ENCODE peak calls at places on chromosomes 11 and 22, in five cellular contexts. B is OCI-LY7, V is choroid plexus epithelial cell, R is Calu3, G is fibroblast of gingiva. Z is an unnamed sample.

GRCh38 chr11:31045335-31045734 is 324.2 kb downstream of the DCDC1 start:
- DNase-seq in R (no peak), B (no peak), G (no peak), V (peak), Z (peak)

GRCh38 chr11:61949169-61950034 is 749 bp upstream of the BEST1 start:
- DNase-seq in V (peak), B (peak), G (peak), R (peak), Z (peak)

GRCh38 chr22:46354176-46354992 is 18.9 kb downstream of the TRMU start:
- DNase-seq in B (no peak), V (no peak), G (no peak), R (no peak), Z (no peak)

GRCh38 chr11:94028436-94028835 is 7.3 kb downstream of the HEPHL1 start:
- DNase-seq in G (peak), V (peak), B (no peak), R (peak), Z (no peak)

GRCh38 chr11:128629516-128630106 is 42.3 kb upstream of the ETS1 start:
- DNase-seq in V (no peak), R (no peak), G (no peak), B (peak), Z (no peak)

GRCh38 chr11:14789879-14790484 is 102.0 kb downstream of the CYP2R1 start:
- DNase-seq in R (no peak), G (no peak), V (peak), B (peak), Z (peak)

GRCh38 chr11:6611092-6612007 is 666 bp downstream of the TAF10 start:
- DNase-seq in V (peak), B (peak), G (peak), R (no peak), Z (peak)

GRCh38 chr11:17371614-17372013 is 16.8 kb downstream of the KCNJ11 start:
- DNase-seq in R (no peak), G (peak), B (peak), V (peak), Z (peak)

GRCh38 chr11:84097186-84097585 is 811.0 kb upstream of the CCDC90B start:
- DNase-seq in R (no peak), G (no peak), B (no peak), V (no peak), Z (no peak)

GRCh38 chr22:10741210-10741609 is 4786.8 kb upstream of the OR11H1 start:
- DNase-seq in R (no peak), G (no peak), B (no peak), V (no peak), Z (no peak)

GRCh38 chr11:21636561-21636960 is 556.3 kb upstream of the ANO5 start:
- DNase-seq in V (no peak), R (no peak), B (no peak), G (no peak), Z (no peak)

GRCh38 chr11:14029971-14030531 is 67.5 kb downstream of the SPON1 start:
- DNase-seq in B (no peak), R (peak), G (peak), V (peak), Z (no peak)

GRCh38 chr11:110162216-110162615 is 69.0 kb downstream of the ZC3H12C start:
- DNase-seq in R (no peak), G (no peak), V (peak), B (no peak), Z (no peak)

GRCh38 chr22:40953446-40953845 is 2.3 kb downstream of the RBX1 start:
- DNase-seq in G (no peak), R (no peak), B (no peak), V (peak), Z (no peak)

GRCh38 chr11:4539603-4540219 is 5.3 kb upstream of the OR52M1 start:
- DNase-seq in G (peak), B (peak), V (peak), R (peak), Z (peak)

GRCh38 chr11:10522276-10522675 is 18.7 kb downstream of the RNF141 start:
- DNase-seq in B (no peak), V (no peak), G (no peak), R (no peak), Z (no peak)

GRCh38 chr11:11279956-11280689 is 72.9 kb downstream of the CSNK2A3 start:
- DNase-seq in V (peak), R (no peak), B (peak), G (no peak), Z (no peak)

GRCh38 chr22:48753752-48754517 is 1073.7 kb downstream of the BRD1 start:
- DNase-seq in B (no peak), R (no peak), V (no peak), G (no peak), Z (no peak)

GRCh38 chr22:35103756-35104155 is 37.8 kb downstream of the ISX start:
- DNase-seq in R (no peak), B (no peak), V (no peak), G (no peak), Z (no peak)

GRCh38 chr11:48001438-48002021 is 21.2 kb downstream of the PTPRJ start:
- DNase-seq in R (no peak), G (peak), V (peak), B (peak), Z (no peak)

GRCh38 chr11:11148104-11148509 is 204.9 kb downstream of the CSNK2A3 start:
- DNase-seq in R (peak), B (no peak), G (peak), V (peak), Z (peak)

GRCh38 chr11:46438211-46438610 is 46.6 kb upstream of the CHRM4 start:
- DNase-seq in V (no peak), R (no peak), B (no peak), G (no peak), Z (no peak)

GRCh38 chr11:102830328-102830727 is 13.1 kb downstream of the MMP3 start:
- DNase-seq in G (no peak), B (no peak), V (peak), R (no peak), Z (no peak)

GRCh38 chr11:132770802-132771545 is 761.3 kb downstream of the OPCML start:
- DNase-seq in V (peak), R (no peak), B (no peak), G (no peak), Z (no peak)

GRCh38 chr22:23163665-23164064 is 16.6 kb upstream of the BCR start:
- DNase-seq in V (no peak), G (peak), B (no peak), R (no peak), Z (no peak)

GRCh38 chr11:77473001-77473800 is 693 bp downstream of the PAK1 start:
- DNase-seq in G (no peak), B (no peak), V (peak), R (peak), Z (peak)